ENCODE peak calls at places on chromosomes 4 and X, in four cellular contexts. A is H1; F is CD4-positive, CD25-positive, alpha-beta regulatory T cell; P is esophagus squamous epithelium. I is an unnamed sample. For H3K4me1, the result is how much of the 10 kb centered on the place peaks cover.

GRCh38 chrX:16300831-16301230 is 133.6 kb downstream of the MAGEB17 start:
- DNase-seq in A (no peak), F (no peak), P (no peak), I (no peak)

GRCh38 chr4:1323280-1323634 is 23.8 kb upstream of the UVSSA start:
- DNase-seq in A (no peak), F (no peak), P (no peak), I (no peak)

GRCh38 chrX:41858161-41858775 is 65.1 kb downstream of the CASK start:
- DNase-seq in A (peak), F (no peak), P (no peak), I (no peak)

GRCh38 chr4:88672987-88673386 is 24.6 kb downstream of the NAP1L5 start:
- DNase-seq in A (peak), F (peak), P (no peak), I (peak)

GRCh38 chrX:84046403-84046984 is 141.5 kb downstream of the RPS6KA6 start:
- DNase-seq in A (no peak), F (peak), P (no peak), I (peak)

GRCh38 chr4:89283226-89283974 is 24.2 kb downstream of the GPRIN3 start:
- DNase-seq in A (no peak), F (peak), P (no peak), I (no peak)

GRCh38 chrX:114798902-114799301 is 215.0 kb downstream of the HTR2C start:
- DNase-seq in A (no peak), F (no peak), P (no peak), I (no peak)

GRCh38 chr4:16801356-16801755 is 97.1 kb downstream of the LDB2 start:
- DNase-seq in A (no peak), F (no peak), P (no peak), I (no peak)

GRCh38 chr4:126701756-126702155 is 931.0 kb upstream of the INTU start:
- DNase-seq in A (no peak), F (no peak), P (no peak), I (peak)

GRCh38 chrX:22141061-22141460 is 108.9 kb downstream of the PHEX start:
- DNase-seq in A (no peak), F (no peak), P (no peak), I (no peak)

GRCh38 chr4:111562811-111563210 is 582.4 kb upstream of the FAM241A start:
- DNase-seq in A (no peak), F (no peak), P (no peak), I (no peak)

GRCh38 chrX:17860811-17861495 is at the start of gene RAI2:
- DNase-seq in A (no peak), F (no peak), P (no peak), I (no peak)

GRCh38 chr4:153577053-153577452 is 107.0 kb upstream of the TLR2 start:
- DNase-seq in A (no peak), F (no peak), P (no peak), I (no peak)

GRCh38 chr4:77699731-77700210 is 94.2 kb downstream of the CXCL13 start:
- DNase-seq in A (no peak), F (no peak), P (no peak), I (peak)

GRCh38 chrX:120308558-120308957 is 2.7 kb downstream of the TMEM255A start:
- DNase-seq in A (peak), F (no peak), P (no peak), I (no peak)

GRCh38 chr4:122229857-122230256 is 77.7 kb downstream of the BLTP1 start:
- DNase-seq in A (no peak), F (no peak), P (no peak), I (no peak)

GRCh38 chrX:129323115-129323514 is 200.2 kb downstream of the SMARCA1 start:
- DNase-seq in A (no peak), F (no peak), P (no peak), I (no peak)

GRCh38 chrX:49186125-49187027 is at the start of gene PRICKLE3:
- DNase-seq in A (no peak), F (peak), P (peak), I (peak)

GRCh38 chr4:118973295-118973694 is 84.6 kb downstream of the SYNPO2 start:
- DNase-seq in A (no peak), F (no peak), P (no peak), I (no peak)

GRCh38 chr4:85514117-85514516 is 39.2 kb downstream of the ARHGAP24 start:
- DNase-seq in A (no peak), F (no peak), P (no peak), I (no peak)

GRCh38 chrX:37420179-37420578 is 71.0 kb downstream of the PRRG1 start:
- DNase-seq in A (no peak), F (no peak), P (no peak), I (no peak)

GRCh38 chrX:131907488-131908314 is 115.4 kb upstream of the STK26 start:
- DNase-seq in A (no peak), F (no peak), P (no peak), I (peak)

GRCh38 chrX:69158166-69159040 is 6.8 kb downstream of the PJA1 start:
- DNase-seq in A (no peak), F (peak), P (no peak), I (peak)

GRCh38 chrX:46298821-46299220 is 246.4 kb downstream of the ZNF674 start:
- DNase-seq in A (no peak), F (no peak), P (no peak), I (no peak)

GRCh38 chr4:91963489-91963888 is 340.3 kb upstream of the GRID2 start:
- DNase-seq in A (no peak), F (no peak), P (no peak), I (no peak)

GRCh38 chr4:108972613-108973283 is 209.9 kb upstream of the ETNPPL start:
- DNase-seq in A (no peak), F (no peak), P (no peak), I (no peak)

GRCh38 chrX:132821974-132822633 is 136.3 kb downstream of the HS6ST2 start:
- DNase-seq in A (no peak), F (no peak), P (no peak), I (no peak)

GRCh38 chr4:119394826-119395225 is 72.9 kb upstream of the FABP2 start:
- DNase-seq in A (no peak), F (no peak), P (no peak), I (no peak)

GRCh38 chr4:74444891-74445642 is at the start of gene AREG:
- DNase-seq in A (peak), F (peak), P (peak), I (peak)

GRCh38 chrX:150941580-150941979 is 41.6 kb upstream of the HMGB3 start:
- DNase-seq in A (no peak), F (no peak), P (no peak), I (no peak)

GRCh38 chr4:92307156-92307555 is 3.4 kb downstream of the GRID2 start:
- DNase-seq in A (no peak), F (no peak), P (no peak), I (no peak)

GRCh38 chrX:4277122-4277521 is 563.7 kb upstream of the PRKX start:
- DNase-seq in A (no peak), F (no peak), P (no peak), I (peak)

GRCh38 chrX:120857240-120857639 is 18.4 kb downstream of the CT47B1 start:
- DNase-seq in A (peak), F (no peak), P (no peak), I (no peak)

GRCh38 chr4:98470831-98471230 is 187.6 kb downstream of the TSPAN5 start:
- DNase-seq in A (no peak), F (no peak), P (no peak), I (peak)

DNA sequence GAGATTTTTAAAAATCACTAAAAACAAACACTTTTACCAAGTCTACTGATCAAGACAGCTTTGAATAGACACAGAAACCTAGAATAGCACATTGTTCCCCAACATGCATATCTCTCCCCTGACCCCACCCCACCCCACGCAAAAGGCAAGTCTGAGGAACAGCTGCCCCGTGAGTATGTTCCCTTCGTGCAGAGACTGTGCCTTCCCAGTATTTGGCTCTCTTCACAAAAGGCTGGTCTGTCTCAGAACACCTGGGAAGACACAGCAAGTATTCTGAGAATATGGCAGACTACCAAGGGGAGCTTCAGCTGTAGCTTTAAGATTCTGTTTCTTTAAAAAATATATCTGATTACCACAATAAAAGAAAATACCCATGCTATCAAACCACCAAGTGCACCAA is 134.0 kb downstream of the SH3KBP1 start:
- DNase-seq in A (no peak), F (no peak), P (no peak), I (no peak)
- H3K4me1 ChIP-seq in A (under half), F (under half), P (under half), I (under half)

DNA sequence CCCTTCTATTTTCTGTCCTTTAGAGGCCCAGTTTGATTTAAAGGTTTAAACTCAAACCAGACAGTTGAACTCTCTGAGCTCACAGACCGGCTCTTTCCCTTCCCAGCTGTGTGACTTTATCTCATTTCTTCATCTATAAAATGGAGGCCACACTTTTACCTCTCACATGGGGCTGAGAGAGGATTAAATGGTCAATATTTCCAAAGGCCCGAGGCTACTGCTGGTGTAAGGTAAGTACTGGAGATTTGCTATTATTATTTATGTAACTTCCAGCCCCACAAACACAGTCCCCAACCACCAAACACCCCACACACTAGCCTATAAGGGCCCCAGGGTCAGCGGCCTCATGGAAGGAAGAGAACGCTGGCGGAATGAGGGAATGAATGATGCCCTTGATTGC is 13.6 kb upstream of the CYTL1 start:
- DNase-seq in A (no peak), F (no peak), P (no peak), I (no peak)
- H3K4me1 ChIP-seq in A (under half), F (under half), P (under half), I (under half)

GRCh38 chr4:112813790-112814189 is 176.8 kb downstream of the LARP7 start:
- DNase-seq in A (no peak), F (no peak), P (no peak), I (no peak)

GRCh38 chr4:112817933-112818921 is 181.3 kb downstream of the LARP7 start:
- DNase-seq in A (peak), F (no peak), P (no peak), I (peak)

GRCh38 chr4:112823141-112823540 is 186.2 kb downstream of the LARP7 start:
- DNase-seq in A (no peak), F (no peak), P (no peak), I (peak)

GRCh38 chr4:112823631-112824030 is 186.7 kb downstream of the LARP7 start:
- DNase-seq in A (no peak), F (no peak), P (no peak), I (peak)

DNA sequence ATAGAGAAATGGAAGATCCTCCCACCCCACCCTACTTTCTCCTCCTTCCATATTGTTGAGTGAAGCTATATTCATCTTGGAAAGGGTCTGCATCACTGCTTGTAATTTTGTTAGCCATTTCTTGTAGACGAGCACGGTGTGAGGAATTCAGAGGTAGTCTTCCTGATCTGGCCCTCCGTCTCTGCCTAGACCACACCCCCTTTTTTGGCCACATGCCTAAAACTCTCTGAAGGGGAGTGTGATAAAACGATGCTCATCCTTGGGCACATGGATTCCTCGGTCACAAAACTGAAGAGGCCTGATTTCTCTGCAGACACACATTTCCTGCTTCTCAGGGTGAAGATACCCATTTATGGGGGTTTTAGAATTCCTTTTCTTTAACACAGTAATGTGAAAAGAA is 182.8 kb downstream of the LARP7 start:
- DNase-seq in A (no peak), F (no peak), P (no peak), I (peak)
- H3K4me1 ChIP-seq in A (under half), F (under half), P (under half), I (under half)

GRCh38 chr4:55395529-55396304 is at the start of gene TMEM165:
- DNase-seq in A (peak), F (peak), P (peak), I (peak)

GRCh38 chr4:55398461-55398860 is 2.7 kb downstream of the TMEM165 start:
- DNase-seq in A (no peak), F (no peak), P (no peak), I (no peak)

GRCh38 chr4:55397521-55398321 is 2.0 kb downstream of the TMEM165 start:
- DNase-seq in A (no peak), F (no peak), P (no peak), I (peak)

GRCh38 chr4:55396305-55397023 is 707 bp downstream of the TMEM165 start:
- DNase-seq in A (no peak), F (peak), P (no peak), I (peak)

GRCh38 chr4:55397024-55397520 is 1.3 kb downstream of the TMEM165 start:
- DNase-seq in A (no peak), F (no peak), P (no peak), I (no peak)
- H3K4me1 ChIP-seq in A (under half), F (under half), P (under half), I (under half)

GRCh38 chr4:10728016-10728415 is 43.4 kb upstream of the CLNK start:
- DNase-seq in A (no peak), F (no peak), P (no peak), I (no peak)
- H3K4me1 ChIP-seq in A (under half), F (under half), P (under half), I (under half)

GRCh38 chr4:76386566-76387305 is 34.2 kb downstream of the CCDC158 start:
- DNase-seq in A (no peak), F (no peak), P (no peak), I (no peak)
- H3K4me1 ChIP-seq in A (under half), F (under half), P (under half), I (under half)

GRCh38 chr4:39043058-39043696 is 11.0 kb upstream of the TMEM156 start:
- DNase-seq in A (no peak), F (no peak), P (no peak), I (peak)

GRCh38 chr4:39043697-39044363 is 11.6 kb upstream of the TMEM156 start:
- DNase-seq in A (no peak), F (no peak), P (no peak), I (peak)

GRCh38 chr4:39044947-39045734 is 12.9 kb upstream of the TMEM156 start:
- DNase-seq in A (no peak), F (no peak), P (no peak), I (peak)

GRCh38 chr4:39045791-39046221 is 13.6 kb upstream of the TMEM156 start:
- DNase-seq in A (no peak), F (peak), P (no peak), I (no peak)

DNA sequence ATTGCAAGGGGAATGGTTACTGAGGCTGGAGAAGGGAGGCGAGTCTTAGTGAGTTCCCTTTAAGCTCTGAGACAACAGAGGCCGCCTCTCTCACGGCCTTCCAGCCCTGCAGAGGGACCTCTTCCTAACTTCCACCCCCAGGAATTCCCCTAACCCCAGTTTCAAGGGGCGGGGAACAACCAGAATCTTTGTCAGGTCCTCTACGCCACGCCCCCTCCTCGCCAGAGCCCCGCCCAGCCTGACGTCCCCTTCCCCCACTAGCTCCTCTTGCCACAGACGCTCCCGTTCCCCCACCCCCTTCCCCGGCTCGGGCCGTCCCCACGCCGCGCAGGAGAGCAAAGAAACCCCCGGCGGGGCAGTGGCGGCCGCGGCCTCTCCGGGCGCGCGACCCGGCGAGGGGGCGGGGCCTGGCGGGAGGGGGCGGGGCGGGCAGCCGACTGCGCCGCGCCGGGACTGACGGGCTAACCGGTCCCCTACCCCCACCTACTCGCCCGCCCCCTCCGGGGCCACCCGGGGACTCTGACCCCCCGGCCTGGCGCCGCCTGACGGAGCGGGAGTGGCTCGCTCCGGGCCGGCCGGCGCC is 12.2 kb upstream of the TMEM156 start:
- DNase-seq in A (peak), F (peak), P (peak), I (peak)
- H3K4me1 ChIP-seq in A (under half), F (under half), P (under half), I (under half)

GRCh38 chr4:86960557-86960959 is 25.7 kb downstream of the AFF1 start:
- DNase-seq in A (no peak), F (no peak), P (no peak), I (no peak)
- H3K4me1 ChIP-seq in A (under half), F (under half), P (under half), I (under half)

DNA sequence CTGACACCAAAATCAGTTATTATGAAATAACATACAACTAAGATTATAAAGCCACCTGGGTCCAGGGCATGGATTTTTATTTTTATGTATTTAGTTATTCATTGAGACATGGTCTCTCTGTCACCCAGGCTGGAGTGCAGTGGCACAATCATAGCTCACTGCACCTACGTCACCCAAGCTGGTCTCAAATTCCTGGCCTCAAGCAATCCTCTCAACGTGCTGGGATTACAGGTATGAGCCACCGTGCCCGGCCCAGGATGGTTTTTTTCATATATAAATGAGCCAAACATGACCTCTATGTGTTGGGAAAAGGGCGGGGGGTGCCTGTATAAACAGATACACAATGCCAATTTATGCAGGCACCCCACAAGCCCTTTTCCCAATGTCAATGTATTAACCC is 24.6 kb downstream of the ZNF630 start:
- DNase-seq in A (no peak), F (no peak), P (no peak), I (no peak)
- H3K4me1 ChIP-seq in A (under half), F (under half), P (under half), I (under half)

GRCh38 chr4:76447326-76447954 is 12.4 kb downstream of the SHROOM3 start:
- DNase-seq in A (no peak), F (no peak), P (no peak), I (no peak)
- H3K4me1 ChIP-seq in A (under half), F (under half), P (under half), I (under half)

I was measured in SJCRH30.